ENCODE peak calls at places on chromosome X, in six cellular contexts. X is pancreas, T is neuronal stem cell, Q is left lung, C is breast epithelium, E is neural progenitor cell. H is an unnamed sample.

GRCh38 chrX:39477438-39478120 is 620.2 kb downstream of the BCOR start:
- DNase-seq in X (peak; percentile 41), T (no peak), Q (no peak), C (no peak), E (peak; percentile 47), H (peak; percentile 53)

GRCh38 chrX:17737707-17738001 is 361 bp downstream of the SCML1 start:
- DNase-seq in X (no peak), T (peak; percentile 6), Q (no peak), C (no peak), E (no peak), H (no peak)

GRCh38 chrX:136814847-136815634 is 34.3 kb upstream of the ARHGEF6 start:
- DNase-seq in X (no peak), T (no peak), Q (no peak), C (no peak), E (no peak), H (no peak)

GRCh38 chrX:120560405-120560841 is 339 bp downstream of the CUL4B start:
- DNase-seq in X (peak; percentile 23), T (no peak), Q (no peak), C (no peak), E (no peak), H (peak; percentile 39)

GRCh38 chrX:15177316-15177715 is 92.6 kb downstream of the ASB9 start:
- DNase-seq in X (no peak), T (no peak), Q (no peak), C (no peak), E (no peak), H (no peak)

GRCh38 chrX:38519651-38520050 is 41.7 kb upstream of the TSPAN7 start:
- DNase-seq in X (no peak), T (no peak), Q (no peak), C (no peak), E (no peak), H (no peak)

GRCh38 chrX:105210258-105210657 is 10.2 kb downstream of the TEX13A start:
- DNase-seq in X (no peak), T (no peak), Q (no peak), C (no peak), E (no peak), H (no peak)

GRCh38 chrX:65578346-65578745 is 43.8 kb upstream of the LAS1L start:
- DNase-seq in X (no peak), T (no peak), Q (no peak), C (no peak), E (no peak), H (no peak)

GRCh38 chrX:57565198-57565597 is 26.6 kb upstream of the ZXDB start:
- DNase-seq in X (no peak), T (no peak), Q (no peak), C (no peak), E (no peak), H (no peak)

GRCh38 chrX:130109429-130110378 is 593 bp downstream of the ELF4 start:
- DNase-seq in X (no peak), T (no peak), Q (peak; percentile 82), C (no peak), E (peak; percentile 30), H (no peak)

GRCh38 chrX:10296581-10296980 is 139.8 kb downstream of the CLCN4 start:
- DNase-seq in X (no peak), T (no peak), Q (no peak), C (no peak), E (no peak), H (peak; percentile 57)

GRCh38 chrX:72268601-72269365 is 8.3 kb downstream of the RPS4X start:
- DNase-seq in X (no peak), T (no peak), Q (no peak), C (no peak), E (no peak), H (peak; percentile 58)
- H3K27ac ChIP-seq in X (no peak overlapping the region), T (no peak overlapping the region), Q (no peak overlapping the region), C (no peak overlapping the region), E (no peak overlapping the region), H (no peak overlapping the region)

GRCh38 chrX:2708601-2709200 is 17.6 kb downstream of the CD99 start:
- DNase-seq in X (no peak), T (no peak), Q (no peak), C (no peak), E (no peak), H (no peak)

GRCh38 chrX:2708016-2708415 is 16.9 kb downstream of the CD99 start:
- DNase-seq in X (no peak), T (no peak), Q (no peak), C (no peak), E (no peak), H (no peak)

GRCh38 chrX:2705036-2705435 is 13.9 kb downstream of the CD99 start:
- DNase-seq in X (no peak), T (no peak), Q (no peak), C (no peak), E (no peak), H (peak; percentile 50)

GRCh38 chrX:2705461-2705860 is 14.4 kb downstream of the CD99 start:
- DNase-seq in X (no peak), T (no peak), Q (no peak), C (no peak), E (no peak), H (no peak)

GRCh38 chrX:2707334-2707760 is 16.3 kb downstream of the CD99 start:
- DNase-seq in X (no peak), T (no peak), Q (no peak), C (peak; percentile 67), E (peak; percentile 61), H (peak; percentile 67)
- H3K27ac ChIP-seq in X (no peak overlapping the region), T (no peak overlapping the region), Q (peak overlapping the region; percentile 71), C (peak overlapping the region; percentile 52), E (no peak overlapping the region), H (peak overlapping the region; percentile 54)

DNA sequence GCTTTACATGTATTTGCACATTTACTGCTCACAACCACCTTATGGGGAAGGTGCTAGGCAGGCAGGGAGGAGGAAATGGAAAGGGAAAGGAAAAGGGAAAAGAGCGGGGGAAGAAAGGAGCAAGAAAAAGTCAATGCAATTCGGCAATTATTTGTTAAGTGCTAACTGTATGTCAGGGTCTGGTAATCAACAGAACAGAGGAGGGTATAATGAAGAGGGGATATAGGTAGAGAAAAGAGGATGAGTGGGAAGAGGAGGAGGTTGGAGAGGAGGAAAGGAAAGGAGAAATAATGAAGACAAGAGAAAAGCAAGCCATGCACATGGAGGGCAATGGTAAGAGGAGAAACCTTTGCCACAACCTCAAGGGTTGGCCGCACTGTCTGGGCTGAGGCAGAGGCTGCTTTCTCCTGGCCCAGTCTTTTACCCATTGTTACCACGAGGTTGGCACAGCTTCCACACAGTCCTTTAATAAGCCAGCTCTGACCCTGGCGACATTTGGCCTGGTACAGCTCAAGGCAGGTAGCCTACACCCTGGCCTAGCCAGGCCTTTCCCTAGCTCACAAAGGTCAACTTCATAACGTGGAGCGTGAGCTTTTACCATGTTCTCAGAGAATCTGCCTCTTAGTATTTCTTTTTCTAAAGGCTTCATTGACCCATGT is 836 bp downstream of the BTK start:
- DNase-seq in X (no peak), T (no peak), Q (no peak), C (no peak), E (no peak), H (no peak)
- H3K27ac ChIP-seq in X (no peak overlapping the region), T (no peak overlapping the region), Q (peak overlapping the region; percentile 69), C (no peak overlapping the region), E (no peak overlapping the region), H (no peak overlapping the region)

GRCh38 chrX:110402855-110403230 is 44.2 kb downstream of the RTL9 start:
- DNase-seq in X (no peak), T (no peak), Q (no peak), C (no peak), E (no peak), H (no peak)
- H3K27ac ChIP-seq in X (no peak overlapping the region), T (no peak overlapping the region), Q (no peak overlapping the region), C (peak overlapping the region; percentile 11), E (no peak overlapping the region), H (no peak overlapping the region)

DNA sequence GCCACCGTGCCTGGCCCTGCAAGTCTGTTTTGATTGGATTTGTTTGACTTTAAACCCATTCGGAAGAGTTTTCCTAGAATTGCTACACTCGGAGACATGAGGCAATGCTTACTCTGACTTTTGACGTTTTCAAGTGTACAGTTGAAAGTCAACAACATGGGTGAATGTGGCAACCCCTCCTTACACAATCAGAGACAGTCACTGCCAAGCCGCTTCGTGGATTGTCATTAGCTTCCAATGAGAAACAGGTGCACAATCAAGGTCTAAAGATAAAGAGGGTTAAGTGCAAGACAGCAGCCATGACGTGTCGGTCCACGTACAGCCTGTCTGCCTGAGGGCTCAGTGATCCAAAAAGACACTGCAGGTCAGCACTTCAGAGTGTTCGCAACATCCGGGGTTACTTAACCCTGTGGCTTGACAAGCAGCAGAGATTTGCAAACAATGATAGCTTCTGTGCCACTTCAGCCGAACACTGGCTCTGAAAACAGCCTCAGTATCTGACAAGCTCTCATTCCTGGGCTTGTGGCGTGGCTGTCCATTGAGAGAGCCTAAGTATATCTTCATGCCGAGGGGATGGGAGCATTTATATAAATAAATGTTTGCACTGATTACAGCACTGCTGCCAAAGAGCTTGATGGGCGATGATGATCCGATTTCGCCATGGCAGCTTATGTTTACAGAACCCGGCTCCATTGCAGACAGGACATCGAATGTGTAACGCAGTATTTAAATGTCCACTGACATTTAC is 180.0 kb downstream of the DHRSX start:
- DNase-seq in X (peak; percentile 15), T (no peak), Q (no peak), C (no peak), E (no peak), H (peak; percentile 75)
- H3K27ac ChIP-seq in X (peak overlapping the region; percentile 55), T (no peak overlapping the region), Q (peak overlapping the region; percentile 92), C (peak overlapping the region; percentile 34), E (peak overlapping the region; percentile 58), H (peak overlapping the region; percentile 78)

GRCh38 chrX:21932277-21932996 is 8.1 kb upstream of the SMS start:
- DNase-seq in X (peak; percentile 34), T (no peak), Q (no peak), C (no peak), E (no peak), H (peak; percentile 87)
- H3K27ac ChIP-seq in X (peak overlapping the region; percentile 45), T (no peak overlapping the region), Q (peak overlapping the region; percentile 73), C (peak overlapping the region; percentile 19), E (no peak overlapping the region), H (no peak overlapping the region)

GRCh38 chrX:140710710-140711109 is 1.2 kb downstream of the LINC00632 start:
- DNase-seq in X (no peak), T (no peak), Q (no peak), C (no peak), E (no peak), H (no peak)

GRCh38 chrX:140712413-140713173 is 3.0 kb downstream of the LINC00632 start:
- DNase-seq in X (peak; percentile 30), T (peak; percentile 48), Q (peak; percentile 60), C (peak; percentile 52), E (peak; percentile 76), H (peak; percentile 62)

GRCh38 chrX:140713174-140713539 is 3.6 kb downstream of the LINC00632 start:
- DNase-seq in X (no peak), T (no peak), Q (no peak), C (no peak), E (no peak), H (no peak)

GRCh38 chrX:140709421-140709846 is at the start of gene LINC00632:
- DNase-seq in X (no peak), T (no peak), Q (no peak), C (no peak), E (peak; percentile 51), H (no peak)
- H3K27ac ChIP-seq in X (no peak within 1 kb of the TSS), T (no peak within 1 kb of the TSS), Q (no peak within 1 kb of the TSS), C (no peak within 1 kb of the TSS), E (no peak within 1 kb of the TSS), H (no peak within 1 kb of the TSS)

GRCh38 chrX:24646745-24647182 is 383 bp downstream of the PCYT1B start:
- DNase-seq in X (no peak), T (peak; percentile 37), Q (no peak), C (no peak), E (peak; percentile 93), H (peak; percentile 66)
- H3K27ac ChIP-seq in X (no peak overlapping the region), T (peak overlapping the region; percentile 81), Q (no peak overlapping the region), C (no peak overlapping the region), E (peak overlapping the region; percentile 98), H (peak overlapping the region; percentile 68)